ENCODE peak calls at places on chromosomes 16 and 17, in six cellular contexts. U, Q, Y, P, H and J are unnamed samples.
A peak's percentile ranks its signal among the peaks of the same experiment; 100 is the strongest.

GRCh38 chr16:72264776-72265175 is 92.8 kb upstream of the PMFBP1 start:
- DNase-seq in P (no peak), H (no peak), Y (no peak), U (no peak), Q (no peak), J (no peak)

GRCh38 chr17:50361561-50362480 is 11.2 kb downstream of the MRPL27 start:
- DNase-seq in Y (no peak), H (peak; percentile 68), U (peak; percentile 67), P (peak; percentile 52), Q (peak; percentile 80), J (no peak)

GRCh38 chr17:65270932-65271700 is 133.9 kb downstream of the RGS9 start:
- DNase-seq in H (no peak), Y (no peak), Q (no peak), P (no peak), U (no peak), J (no peak)

GRCh38 chr17:2011421-2012371 is 13.4 kb downstream of the RTN4RL1 start:
- DNase-seq in U (no peak), Y (peak; percentile 72), Q (peak; percentile 55), P (no peak), H (peak; percentile 64), J (no peak)

GRCh38 chr17:44502598-44503079 is 567 bp downstream of the GPATCH8 start:
- DNase-seq in Q (peak; percentile 16), U (peak; percentile 19), P (peak; percentile 26), Y (no peak), H (no peak), J (no peak)

GRCh38 chr16:81522141-81522701 is 77.6 kb downstream of the CMIP start:
- DNase-seq in U (no peak), P (no peak), H (peak; percentile 14), Q (no peak), Y (peak; percentile 48), J (no peak)

GRCh38 chr17:58060596-58061191 is 22.5 kb upstream of the DYNLL2 start:
- DNase-seq in H (no peak), Y (no peak), P (no peak), U (no peak), Q (no peak), J (peak; percentile 62)

GRCh38 chr17:3923466-3924190 is 7.4 kb upstream of the P2RX1 start:
- DNase-seq in P (no peak), U (no peak), Y (no peak), H (no peak), Q (no peak), J (no peak)

GRCh38 chr17:47102914-47103313 is 86.2 kb downstream of the CDC27 start:
- DNase-seq in Y (no peak), U (no peak), H (no peak), Q (no peak), P (no peak), J (no peak)

GRCh38 chr17:70355185-70355584 is 185.9 kb downstream of the KCNJ2 start:
- DNase-seq in Q (no peak), P (no peak), U (no peak), Y (no peak), H (no peak), J (no peak)

GRCh38 chr17:79739148-79740062 is 8.7 kb downstream of the ENPP7 start:
- DNase-seq in H (no peak), U (no peak), Q (no peak), P (no peak), Y (no peak), J (no peak)

GRCh38 chr17:17445925-17446665 is 30.7 kb upstream of the MED9 start:
- DNase-seq in Q (no peak), H (peak; percentile 61), P (no peak), U (peak; percentile 36), Y (no peak), J (no peak)

GRCh38 chr17:68288375-68288774 is 2.6 kb downstream of the SLC16A6 start:
- DNase-seq in P (peak; percentile 62), Q (no peak), U (no peak), Y (no peak), H (no peak), J (no peak)

GRCh38 chr17:7217113-7217987 is 2.3 kb downstream of the DLG4 start:
- DNase-seq in H (peak; percentile 70), U (no peak), Q (peak; percentile 81), P (no peak), Y (peak; percentile 69), J (peak; percentile 52)

GRCh38 chr16:578870-579405 is 9.2 kb downstream of the PIGQ start:
- DNase-seq in H (peak; percentile 91), Y (peak; percentile 91), Q (peak; percentile 89), U (peak; percentile 74), P (peak; percentile 60), J (peak; percentile 57)

GRCh38 chr16:86170720-86171119 is 271.8 kb downstream of the IRF8 start:
- DNase-seq in U (no peak), Q (no peak), H (no peak), P (no peak), Y (no peak), J (no peak)

GRCh38 chr16:57113042-57113453 is 20.7 kb downstream of the CPNE2 start:
- DNase-seq in P (no peak), Q (no peak), Y (no peak), U (no peak), H (no peak), J (no peak)

GRCh38 chr16:70687172-70687531 is 1.3 kb upstream of the MTSS2 start:
- DNase-seq in H (peak; percentile 72), U (no peak), Q (no peak), Y (no peak), P (no peak), J (no peak)

GRCh38 chr16:70688266-70688742 is 2.5 kb upstream of the MTSS2 start:
- DNase-seq in H (peak; percentile 89), Q (no peak), U (peak; percentile 58), Y (peak; percentile 90), P (no peak), J (no peak)

GRCh38 chr16:70689035-70689969 is 3.4 kb upstream of the MTSS2 start:
- DNase-seq in Y (peak; percentile 88), U (peak; percentile 63), P (no peak), H (peak; percentile 75), Q (no peak), J (peak; percentile 54)

GRCh38 chr16:70686376-70687171 is 721 bp upstream of the MTSS2 start:
- DNase-seq in U (no peak), Q (no peak), Y (no peak), P (no peak), H (peak; percentile 56), J (no peak)

GRCh38 chr16:70687671-70688265 is 1.9 kb upstream of the MTSS2 start:
- DNase-seq in H (peak; percentile 65), U (no peak), P (no peak), Y (no peak), Q (no peak), J (no peak)
- H3K27ac ChIP-seq in H (peak overlapping the region; percentile 86), U (peak overlapping the region; percentile 74), P (peak overlapping the region; percentile 84), Y (peak overlapping the region; percentile 89), Q (no peak overlapping the region), J (peak overlapping the region; percentile 87)

GRCh38 chr17:74744349-74744713 is 4.1 kb upstream of the NHERF1 start:
- DNase-seq in P (no peak), Q (no peak), Y (no peak), H (no peak), U (no peak), J (no peak)

GRCh38 chr17:74746922-74747321 is 1.5 kb upstream of the NHERF1 start:
- DNase-seq in H (no peak), Y (no peak), U (no peak), P (no peak), Q (peak; percentile 48), J (no peak)

GRCh38 chr17:74746376-74746775 is 2.1 kb upstream of the NHERF1 start:
- DNase-seq in Q (peak; percentile 59), P (no peak), U (no peak), H (no peak), Y (no peak), J (no peak)

GRCh38 chr17:74744714-74745547 is 3.5 kb upstream of the NHERF1 start:
- DNase-seq in P (peak; percentile 83), Q (peak; percentile 84), H (peak; percentile 92), Y (peak; percentile 93), U (peak; percentile 94), J (peak; percentile 85)

DNA sequence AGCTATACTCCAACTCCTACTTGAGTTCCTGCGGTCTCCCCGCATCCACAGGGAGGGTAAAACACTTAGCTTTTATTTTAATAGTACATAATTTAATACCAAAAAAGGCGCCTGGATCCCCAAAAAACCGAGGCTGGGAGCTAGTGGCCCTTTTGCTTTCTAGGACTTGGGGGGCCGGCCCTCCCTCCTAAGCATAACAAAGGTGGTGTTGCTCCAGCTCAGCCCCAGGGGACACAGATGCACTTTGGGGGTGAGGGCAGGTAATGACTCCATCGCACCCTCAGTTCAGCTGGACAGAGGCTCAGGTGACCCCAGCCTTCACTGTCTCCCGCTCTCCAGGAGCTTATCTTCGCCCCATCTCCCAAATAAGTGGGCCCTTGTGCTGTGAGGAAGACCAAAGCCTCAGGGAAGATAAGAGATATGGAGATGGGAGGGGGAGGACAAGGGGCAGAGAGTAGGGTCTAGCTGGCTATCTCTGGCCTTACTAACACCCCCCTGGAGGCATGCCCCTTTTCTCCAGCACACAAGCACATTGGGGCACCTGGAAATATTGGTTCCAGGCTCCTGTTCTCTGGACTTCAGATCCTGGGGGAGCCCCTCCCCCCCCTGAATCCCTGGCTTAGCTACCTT is 2.8 kb upstream of the NHERF1 start:
- DNase-seq in Q (no peak), U (no peak), Y (no peak), P (no peak), H (no peak), J (no peak)
- H3K4me1 ChIP-seq in Q (peaks cover 40% of the 10 kb centered on the region), U (peaks cover 9% of the 10 kb centered on the region), Y (peaks cover 57% of the 10 kb centered on the region), P (peaks cover 28% of the 10 kb centered on the region), H (peaks cover 11% of the 10 kb centered on the region), J (peaks cover 70% of the 10 kb centered on the region)

DNA sequence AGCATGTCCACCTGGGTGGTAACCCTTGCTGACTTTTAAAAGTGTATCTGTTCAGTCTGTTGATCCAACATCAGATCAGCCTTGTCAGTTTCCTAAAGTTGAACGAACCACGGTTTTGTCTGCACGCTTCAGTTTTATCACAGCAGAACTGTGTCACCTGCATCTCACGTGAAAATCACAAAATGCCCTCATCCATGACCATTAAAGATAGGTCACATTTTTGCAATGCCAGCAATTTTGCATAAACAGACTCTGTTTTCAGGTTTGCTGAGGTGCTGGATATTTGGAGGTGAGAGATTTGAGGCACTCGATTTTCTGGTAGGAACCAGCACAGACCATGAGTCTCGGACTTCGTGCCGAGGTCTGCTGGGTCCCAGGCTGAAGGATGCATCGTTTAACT is 3.0 kb downstream of the METRNL start:
- DNase-seq in Q (no peak), U (no peak), Y (no peak), P (no peak), H (no peak), J (no peak)
- H3K27ac ChIP-seq in Q (no peak overlapping the region), U (no peak overlapping the region), Y (no peak overlapping the region), P (peak overlapping the region; percentile 99), H (no peak overlapping the region), J (no peak overlapping the region)

DNA sequence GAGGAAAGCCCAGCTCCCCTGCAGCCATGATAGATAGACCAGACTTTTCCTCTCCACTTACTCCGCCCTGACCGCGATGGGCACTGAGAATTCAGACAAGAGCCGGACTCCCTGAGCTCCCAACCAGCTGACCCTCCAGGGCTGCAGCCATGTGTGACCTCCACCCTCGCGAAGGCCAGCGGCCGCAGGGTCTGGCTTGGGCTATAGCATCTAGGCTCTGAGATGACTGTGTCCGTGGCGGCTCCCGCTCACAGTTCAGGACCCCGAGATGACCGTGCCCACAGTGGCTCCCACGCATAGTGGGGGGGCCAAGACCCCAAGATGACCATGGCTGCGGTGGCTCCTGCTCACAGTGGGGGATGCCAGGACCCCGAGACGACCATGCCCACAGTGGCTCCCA is 18.0 kb downstream of the ZFPM1 start:
- DNase-seq in Q (no peak), U (no peak), Y (no peak), P (no peak), H (no peak), J (no peak)
- H3K4me1 ChIP-seq in Q (peaks cover 8% of the 10 kb centered on the region), U (no peaks in the 10 kb centered on the region), Y (no peaks in the 10 kb centered on the region), P (peaks cover 24% of the 10 kb centered on the region), H (no peaks in the 10 kb centered on the region), J (no peaks in the 10 kb centered on the region)

GRCh38 chr17:72587156-72587555 is 466.3 kb downstream of the SOX9 start:
- DNase-seq in U (no peak), H (no peak), Y (no peak), P (no peak), Q (no peak), J (no peak)
- H3K27ac ChIP-seq in U (peak overlapping the region; percentile 77), H (no peak overlapping the region), Y (no peak overlapping the region), P (peak overlapping the region; percentile 94), Q (no peak overlapping the region), J (no peak overlapping the region)